ENCODE peak calls at places on chromosomes 7 and 10, in five cellular contexts. F is H9, A is H1, W is mesenchymal stem cell, M is trophoblast cell. Y is an unnamed sample.

GRCh38 chr10:24873281-24873683 is 79.1 kb downstream of the PRTFDC1 start:
- DNase-seq in F (no peak), A (no peak), W (peak), M (peak), Y (no peak)

GRCh38 chr7:107932851-107933250 is 41.9 kb downstream of the DLD start:
- DNase-seq in F (peak), A (peak), W (no peak), M (no peak), Y (no peak)

GRCh38 chr10:74671716-74672115 is 154.7 kb upstream of the KAT6B start:
- DNase-seq in F (no peak), A (no peak), W (no peak), M (no peak), Y (no peak)

GRCh38 chr10:79386637-79387465 is 39.6 kb downstream of the PPIF start:
- DNase-seq in F (peak), A (no peak), W (no peak), M (no peak), Y (no peak)

GRCh38 chr7:151460474-151460855 is 20.5 kb upstream of the CRYGN start:
- DNase-seq in F (no peak), A (no peak), W (no peak), M (peak), Y (no peak)

GRCh38 chr7:137146552-137146961 is 197.0 kb downstream of the PTN start:
- DNase-seq in F (no peak), A (no peak), W (peak), M (no peak), Y (no peak)

GRCh38 chr7:31883761-31884164 is 186.4 kb downstream of the PDE1C start:
- DNase-seq in F (no peak), A (no peak), W (peak), M (no peak), Y (no peak)

GRCh38 chr10:47031251-47031952 is 120.2 kb downstream of the PTPN20 start:
- DNase-seq in F (peak), A (no peak), W (no peak), M (no peak), Y (no peak)

GRCh38 chr7:5549096-5549896 is 125.7 kb upstream of the TNRC18 start:
- DNase-seq in F (no peak), A (no peak), W (peak), M (peak), Y (no peak)

GRCh38 chr7:139853576-139854511 is 24.8 kb downstream of the TBXAS1 start:
- DNase-seq in F (no peak), A (no peak), W (peak), M (peak), Y (no peak)

GRCh38 chr10:72660220-72660619 is 31.7 kb upstream of the MCU start:
- DNase-seq in F (no peak), A (no peak), W (no peak), M (no peak), Y (no peak)

GRCh38 chr10:102815790-102816549 is 21.2 kb downstream of the CYP17A1 start:
- DNase-seq in F (no peak), A (no peak), W (peak), M (peak), Y (no peak)

GRCh38 chr7:75888464-75889222 is 9.8 kb downstream of the RHBDD2 start:
- DNase-seq in F (no peak), A (no peak), W (no peak), M (no peak), Y (no peak)

GRCh38 chr10:35027567-35027966 is 62.6 kb downstream of the CUL2 start:
- DNase-seq in F (no peak), A (no peak), W (peak), M (no peak), Y (no peak)

GRCh38 chr10:14540062-14540461 is 209.3 kb upstream of the FRMD4A start:
- DNase-seq in F (no peak), A (no peak), W (no peak), M (no peak), Y (no peak)

GRCh38 chr7:87416682-87417587 is 58.5 kb downstream of the ABCB4 start:
- DNase-seq in F (no peak), A (peak), W (peak), M (peak), Y (peak)

GRCh38 chr7:144830811-144831210 is 5.0 kb downstream of the TPK1 start:
- DNase-seq in F (no peak), A (no peak), W (peak), M (no peak), Y (no peak)

GRCh38 chr7:130254555-130254954 is 12.1 kb upstream of the CPA2 start:
- DNase-seq in F (no peak), A (no peak), W (no peak), M (no peak), Y (no peak)

GRCh38 chr7:90892213-90892612 is 296.1 kb downstream of the CDK14 start:
- DNase-seq in F (no peak), A (no peak), W (peak), M (no peak), Y (no peak)

GRCh38 chr10:120776442-120776841 is 74.7 kb upstream of the WDR11 start:
- DNase-seq in F (no peak), A (no peak), W (no peak), M (no peak), Y (no peak)

GRCh38 chr7:153452661-153453060 is 599.5 kb upstream of the DPP6 start:
- DNase-seq in F (no peak), A (no peak), W (no peak), M (no peak), Y (no peak)

GRCh38 chr10:104318810-104319684 is 19.2 kb downstream of the ITPRIP start:
- DNase-seq in F (no peak), A (no peak), W (peak), M (no peak), Y (no peak)

GRCh38 chr7:147556317-147556716 is 1034.2 kb upstream of the C7orf33 start:
- DNase-seq in F (no peak), A (no peak), W (no peak), M (no peak), Y (no peak)

GRCh38 chr7:107563072-107563760 is 504 bp downstream of the COG5 start:
- DNase-seq in F (no peak), A (no peak), W (no peak), M (no peak), Y (no peak)

GRCh38 chr7:149621776-149622175 is 124.2 kb upstream of the ZNF746 start:
- DNase-seq in F (no peak), A (no peak), W (no peak), M (no peak), Y (no peak)

GRCh38 chr10:5977471-5978370 is at the start of gene IL15RA:
- DNase-seq in F (peak), A (no peak), W (peak), M (peak), Y (peak)

GRCh38 chr10:3464760-3465405 is 292.3 kb upstream of the PITRM1 start:
- DNase-seq in F (no peak), A (no peak), W (peak), M (no peak), Y (no peak)

GRCh38 chr10:60388709-60389241 is 900 bp downstream of the ANK3 start:
- DNase-seq in F (no peak), A (no peak), W (no peak), M (no peak), Y (no peak)

GRCh38 chr10:103763374-103764202 is 91.8 kb downstream of the SH3PXD2A start:
- DNase-seq in F (no peak), A (no peak), W (peak), M (no peak), Y (no peak)

GRCh38 chr7:674454-675410 is 51.8 kb upstream of the DNAAF5 start:
- DNase-seq in F (peak), A (no peak), W (no peak), M (no peak), Y (no peak)

GRCh38 chr10:114199239-114199638 is 20.1 kb downstream of the TDRD1 start:
- DNase-seq in F (no peak), A (no peak), W (no peak), M (no peak), Y (no peak)

GRCh38 chr10:119379466-119380071 is 162.9 kb downstream of the RGS10 start:
- DNase-seq in F (no peak), A (no peak), W (no peak), M (no peak), Y (no peak)

GRCh38 chr10:129035052-129035805 is 431.8 kb upstream of the MGMT start:
- DNase-seq in F (no peak), A (no peak), W (no peak), M (no peak), Y (no peak)

GRCh38 chr10:117747636-117748035 is 205.1 kb downstream of the EMX2 start:
- DNase-seq in F (no peak), A (no peak), W (no peak), M (no peak), Y (no peak)

GRCh38 chr10:112847778-112848177 is 102.3 kb upstream of the TCF7L2 start:
- DNase-seq in F (no peak), A (no peak), W (no peak), M (no peak), Y (no peak)

GRCh38 chr10:112848212-112848611 is 101.8 kb upstream of the TCF7L2 start:
- DNase-seq in F (no peak), A (no peak), W (no peak), M (no peak), Y (no peak)

GRCh38 chr10:112851582-112851981 is 98.5 kb upstream of the TCF7L2 start:
- DNase-seq in F (no peak), A (no peak), W (no peak), M (no peak), Y (no peak)

GRCh38 chr10:112852308-112852707 is 97.7 kb upstream of the TCF7L2 start:
- DNase-seq in F (no peak), A (no peak), W (no peak), M (no peak), Y (no peak)

DNA sequence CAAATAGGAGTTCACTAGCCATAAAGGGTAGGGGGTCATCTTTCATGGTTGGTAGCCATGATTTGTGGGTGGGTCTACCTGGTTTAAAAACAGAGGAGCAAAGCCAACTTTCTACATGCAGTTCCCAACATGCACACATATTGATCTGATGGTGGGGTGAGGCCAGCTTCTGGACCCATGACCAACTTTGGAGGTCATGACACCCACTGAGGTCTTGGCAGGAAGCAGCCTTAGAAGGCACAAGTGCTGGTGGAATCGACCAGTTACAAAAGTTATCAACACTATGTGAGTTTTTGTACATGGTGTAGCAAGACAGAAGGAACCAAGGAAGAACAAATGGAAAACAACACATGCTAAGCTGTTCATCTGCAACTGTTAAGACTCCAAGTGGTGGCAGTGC is 101.2 kb upstream of the TCF7L2 start:
- DNase-seq in F (no peak), A (no peak), W (no peak), M (no peak), Y (no peak)
- H2BK12ac ChIP-seq in F (no peak), A (no peak), W (no peak), M (no peak), Y (no peak)

GRCh38 chr10:95305606-95306385 is 15.0 kb upstream of the PDLIM1 start:
- DNase-seq in F (no peak), A (no peak), W (no peak), M (no peak), Y (no peak)

GRCh38 chr10:95304976-95305375 is 14.2 kb upstream of the PDLIM1 start:
- DNase-seq in F (no peak), A (no peak), W (no peak), M (no peak), Y (no peak)

GRCh38 chr10:95303535-95303934 is 12.7 kb upstream of the PDLIM1 start:
- DNase-seq in F (no peak), A (no peak), W (no peak), M (no peak), Y (no peak)

GRCh38 chr10:95303950-95304349 is 13.1 kb upstream of the PDLIM1 start:
- DNase-seq in F (no peak), A (no peak), W (no peak), M (no peak), Y (no peak)

GRCh38 chr10:95304463-95304862 is 13.7 kb upstream of the PDLIM1 start:
- DNase-seq in F (no peak), A (no peak), W (no peak), M (no peak), Y (no peak)
- H3K4ac ChIP-seq in F (no peak), A (no peak), W (no peak), M (no peak), Y (no peak)

GRCh38 chr7:37193087-37193774 is 255.4 kb downstream of the ELMO1 start:
- DNase-seq in F (no peak), A (no peak), W (peak), M (no peak), Y (no peak)
- H2BK12ac ChIP-seq in F (no peak), A (no peak), W (no peak), M (no peak), Y (no peak)

GRCh38 chr10:36671607-36672006 is 453.8 kb upstream of the ANKRD30A start:
- DNase-seq in F (no peak), A (no peak), W (peak), M (no peak), Y (no peak)

GRCh38 chr10:36666451-36666850 is 458.9 kb upstream of the ANKRD30A start:
- DNase-seq in F (no peak), A (no peak), W (no peak), M (no peak), Y (no peak)

GRCh38 chr10:36670616-36671402 is 454.6 kb upstream of the ANKRD30A start:
- DNase-seq in F (no peak), A (no peak), W (peak), M (no peak), Y (no peak)

GRCh38 chr10:36675458-36675880 is 449.9 kb upstream of the ANKRD30A start:
- DNase-seq in F (no peak), A (no peak), W (peak), M (no peak), Y (no peak)

GRCh38 chr10:36669615-36670325 is 455.6 kb upstream of the ANKRD30A start:
- DNase-seq in F (no peak), A (no peak), W (no peak), M (no peak), Y (peak)
- H3K4ac ChIP-seq in F (no peak), A (no peak), W (no peak), M (no peak), Y (no peak)

GRCh38 chr7:44559485-44559884 is 14.2 kb downstream of the DDX56 start:
- DNase-seq in F (no peak), A (no peak), W (no peak), M (no peak), Y (no peak)
- H2BK12ac ChIP-seq in F (no peak), A (no peak), W (no peak), M (no peak), Y (no peak)

GRCh38 chr7:125149151-125149550 is 219.5 kb upstream of the POT1 start:
- DNase-seq in F (no peak), A (no peak), W (no peak), M (no peak), Y (no peak)

GRCh38 chr7:125147047-125147446 is 217.4 kb upstream of the POT1 start:
- DNase-seq in F (no peak), A (no peak), W (no peak), M (no peak), Y (no peak)
- H3K4ac ChIP-seq in F (no peak), A (no peak), W (no peak), M (no peak), Y (no peak)

Y was measured in neuronal stem cell.